ENCODE peak calls at places on chromosomes 1 and 21, in ten cellular contexts. B, Q, K, V, R, X, C, G, A and H are unnamed samples.

GRCh38 chr1:205590457-205590768 is 41.4 kb downstream of the ELK4 start:
- DNase-seq in B (no peak), C (no peak), K (no peak), A (no peak), X (no peak), R (peak), G (no peak), Q (no peak), V (no peak), H (no peak)

GRCh38 chr1:47395433-47395832 is 20.7 kb upstream of the FOXE3 start:
- DNase-seq in C (no peak), V (no peak), Q (no peak), K (no peak), G (no peak), A (no peak), R (no peak), B (no peak), X (no peak), H (no peak)

GRCh38 chr1:221310180-221310579 is 430.9 kb downstream of the HLX start:
- DNase-seq in B (no peak), X (no peak), K (no peak), C (no peak), V (no peak), A (no peak), R (peak), G (no peak), Q (no peak), H (no peak)

GRCh38 chr1:104072915-104073371 is 323.2 kb downstream of the AMY1C start:
- DNase-seq in K (no peak), X (no peak), Q (no peak), G (no peak), A (peak), V (no peak), C (no peak), B (no peak), R (no peak), H (no peak)

GRCh38 chr1:187960125-187960638 is 1131.4 kb downstream of the PLA2G4A start:
- DNase-seq in A (no peak), B (no peak), Q (no peak), K (no peak), V (no peak), R (no peak), C (no peak), X (no peak), G (no peak), H (no peak)

GRCh38 chr1:100398648-100399047 is 46.3 kb downstream of the CDC14A start:
- DNase-seq in K (no peak), A (no peak), V (no peak), R (no peak), B (no peak), X (no peak), G (no peak), Q (no peak), C (no peak), H (no peak)

GRCh38 chr1:235329139-235329808 is 904 bp downstream of the GGPS1 start:
- DNase-seq in A (peak), C (peak), Q (peak), K (peak), R (peak), B (no peak), G (peak), V (peak), X (peak), H (peak)

GRCh38 chr1:4741876-4742423 is 87.5 kb downstream of the AJAP1 start:
- DNase-seq in G (no peak), K (no peak), A (no peak), X (no peak), Q (no peak), V (no peak), B (no peak), C (no peak), R (no peak), H (no peak)

GRCh38 chr1:66778969-66779368 is 22.1 kb downstream of the INSL5 start:
- DNase-seq in G (no peak), Q (no peak), V (no peak), C (no peak), X (no peak), K (no peak), B (no peak), R (no peak), A (no peak), H (no peak)
- TF ChIP-seq CTCF in G (no peak), Q (no peak), V (no peak), C (no peak), X (no peak), K (no peak), B (no peak), R (no peak), A (no peak), H (no peak)

DNA sequence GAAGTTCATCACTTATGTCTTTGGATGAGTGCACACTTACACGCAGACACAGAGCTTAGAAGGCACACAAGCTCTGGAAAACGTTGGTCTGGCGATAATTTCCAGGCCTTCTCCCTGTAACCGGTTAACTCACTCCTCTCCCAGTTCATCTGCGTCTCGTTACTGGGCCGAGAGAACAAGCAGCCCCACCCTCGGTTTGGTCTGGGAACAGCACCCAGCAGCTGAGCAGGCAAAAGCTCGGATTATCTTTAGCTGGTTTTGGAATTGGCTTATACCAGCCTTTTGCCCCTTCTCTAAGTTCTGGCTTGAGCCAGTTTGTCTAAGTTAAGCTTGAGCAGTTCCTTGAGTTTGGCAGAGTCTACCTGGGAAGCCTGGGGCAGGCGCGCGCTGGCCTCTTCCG is 27.3 kb upstream of the COL6A1 start:
- DNase-seq in C (no peak), A (no peak), Q (no peak), G (no peak), K (no peak), X (no peak), R (peak), B (no peak), V (no peak), H (no peak)
- TF ChIP-seq CTCF in C (no peak), A (no peak), Q (no peak), G (no peak), K (no peak), X (no peak), R (peak), B (peak), V (no peak), H (no peak)

DNA sequence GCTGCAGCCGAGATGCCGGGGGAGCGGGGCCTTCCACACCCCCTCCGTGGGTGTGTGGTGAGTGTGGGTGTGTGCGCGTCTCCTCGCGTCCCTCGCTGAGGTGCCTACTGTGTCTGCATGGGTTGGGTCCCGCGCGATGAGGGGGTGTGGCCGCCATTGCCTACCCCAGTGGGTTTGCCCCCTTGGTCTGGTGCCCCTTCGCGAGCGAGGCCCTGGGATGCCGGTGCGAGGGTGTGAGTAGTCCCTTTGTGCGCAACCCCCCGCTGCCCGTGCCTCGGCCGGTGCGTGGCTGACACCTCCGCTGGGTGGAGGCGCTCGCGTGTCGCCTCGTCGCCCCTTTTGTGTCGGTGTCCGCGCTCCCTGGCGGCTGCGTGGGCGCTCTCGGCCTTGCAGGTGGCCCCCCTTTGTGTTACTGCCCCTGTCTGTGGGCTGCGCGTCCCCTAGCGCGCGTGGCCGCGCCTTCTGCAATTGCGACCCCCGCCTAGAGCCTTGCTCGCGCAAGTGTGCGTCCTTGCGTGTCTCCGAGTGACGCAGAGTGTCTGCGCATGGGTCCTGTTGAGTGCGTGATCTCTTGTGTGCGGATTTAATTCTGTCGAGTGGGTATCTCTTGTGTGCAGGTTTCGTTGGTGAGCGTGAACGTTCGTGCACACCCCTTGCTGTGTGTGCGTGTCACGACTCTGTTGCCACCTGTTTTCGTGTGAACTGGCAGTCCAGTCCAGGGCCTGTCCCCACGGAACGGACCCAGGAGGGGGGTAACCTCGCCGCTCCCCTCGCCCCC is 552 bp downstream of the TTC3 start:
- DNase-seq in C (no peak), A (peak), G (peak), K (peak), R (no peak), Q (peak), X (peak), B (peak), V (peak), H (no peak)
- TF ChIP-seq CTCF in C (no peak), A (no peak), G (no peak), K (no peak), R (no peak), Q (peak), X (no peak), B (no peak), V (no peak), H (no peak)

GRCh38 chr1:156619582-156619955 is 354 bp downstream of the HAPLN2 start:
- DNase-seq in G (no peak), K (no peak), B (no peak), R (no peak), C (no peak), X (no peak), A (no peak), Q (no peak), V (no peak), H (no peak)
- TF ChIP-seq CTCF in G (no peak), K (no peak), B (no peak), R (no peak), C (no peak), X (no peak), A (no peak), Q (no peak), V (no peak), H (no peak)

DNA sequence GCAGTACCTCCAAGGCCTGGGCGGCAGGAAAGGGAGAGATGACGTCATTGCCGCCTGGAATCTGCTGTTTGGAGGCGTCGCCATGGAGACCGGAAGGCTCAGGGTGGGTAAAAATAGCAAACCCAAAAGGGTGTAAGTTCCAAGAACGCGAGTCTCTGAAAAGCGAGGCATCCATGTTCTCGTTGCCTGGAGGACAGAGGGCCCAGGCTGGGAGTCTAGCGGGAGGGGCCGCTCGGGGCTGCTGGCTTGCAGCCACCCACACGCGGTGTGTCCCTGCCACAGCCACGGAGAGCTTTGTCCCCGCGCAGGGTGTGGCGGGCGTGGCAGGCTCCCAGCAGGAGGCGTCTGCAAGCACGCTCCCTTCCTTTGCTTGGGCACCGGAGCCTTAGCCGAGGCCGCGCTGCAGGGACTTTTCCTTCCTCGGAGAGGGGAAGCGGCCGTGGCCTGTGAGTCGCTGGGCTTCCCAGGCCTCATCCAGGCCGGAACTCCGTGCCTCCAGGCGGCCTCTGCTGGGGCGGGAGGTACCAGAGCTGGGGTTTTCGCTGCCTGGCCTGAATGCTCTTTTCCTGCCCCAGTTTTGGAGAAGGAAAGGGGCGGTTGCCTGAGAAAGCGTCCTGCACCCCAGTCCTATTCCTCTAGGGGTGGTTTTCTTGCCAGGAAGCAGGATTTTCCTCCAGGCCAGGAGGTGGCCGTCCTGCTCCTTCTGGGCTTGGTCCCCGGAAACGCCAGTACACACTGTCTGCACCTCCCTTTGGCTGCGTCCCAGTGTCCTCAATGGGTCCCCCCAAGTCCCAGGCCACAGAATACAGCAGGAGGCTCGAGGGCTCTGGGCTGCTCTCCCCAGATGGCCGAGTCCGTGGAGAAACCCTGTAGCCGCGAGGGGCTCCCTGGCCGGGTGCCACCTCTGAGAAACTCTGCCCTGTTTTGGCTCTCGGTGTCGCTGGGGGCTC is 15.3 kb upstream of the SKI start:
- DNase-seq in Q (peak), V (no peak), B (peak), X (no peak), G (peak), K (no peak), R (peak), C (peak), A (peak), H (peak)
- TF ChIP-seq CTCF in Q (peak), V (no peak), B (peak), X (no peak), G (peak), K (peak), R (peak), C (no peak), A (peak), H (no peak)

GRCh38 chr1:102790997-102791396 is 317.3 kb downstream of the COL11A1 start:
- DNase-seq in A (no peak), Q (no peak), C (no peak), V (peak), R (no peak), B (no peak), X (no peak), K (no peak), G (no peak), H (no peak)
- TF ChIP-seq CTCF in A (no peak), Q (no peak), C (no peak), V (peak), R (peak), B (no peak), X (no peak), K (no peak), G (no peak), H (no peak)

GRCh38 chr1:76140227-76140626 is 65.7 kb downstream of the ST6GALNAC3 start:
- DNase-seq in R (peak), A (no peak), G (no peak), X (no peak), B (no peak), Q (no peak), C (no peak), K (no peak), V (no peak), H (no peak)
- TF ChIP-seq CTCF in R (peak), A (no peak), G (no peak), X (peak), B (no peak), Q (no peak), C (no peak), K (peak), V (no peak), H (no peak)